ENCODE peak calls at places on chromosomes 7 and 10, in seven cellular contexts. F, M, E, P, D, A and R are unnamed samples.

GRCh38 chr7:79452495-79453265 is 787 bp downstream of the MAGI2 start:
- DNase-seq in D (peak), E (no peak), A (peak), P (peak), M (no peak), F (peak), R (no peak)

GRCh38 chr7:50781371-50781770 is 1.3 kb downstream of the GRB10 start:
- DNase-seq in M (no peak), A (no peak), P (peak), D (peak), F (no peak), E (no peak), R (no peak)

GRCh38 chr10:15451137-15452094 is 80.3 kb upstream of the FAM171A1 start:
- DNase-seq in A (no peak), F (no peak), P (no peak), D (no peak), E (no peak), M (no peak), R (no peak)

GRCh38 chr7:33982425-33982786 is 77.1 kb downstream of the BMPER start:
- DNase-seq in P (no peak), E (peak), A (no peak), D (no peak), M (no peak), F (peak), R (no peak)

GRCh38 chr10:17200885-17201164 is 647 bp downstream of the TRDMT1 start:
- DNase-seq in D (no peak), M (no peak), A (no peak), E (no peak), F (peak), P (peak), R (peak)

GRCh38 chr10:99329238-99329890 is at the start of gene CNNM1:
- DNase-seq in F (no peak), E (no peak), M (no peak), A (no peak), D (no peak), P (peak), R (no peak)

GRCh38 chr7:81929386-81929785 is 159.5 kb upstream of the HGF start:
- DNase-seq in F (no peak), M (no peak), A (no peak), E (no peak), P (no peak), D (no peak), R (no peak)

GRCh38 chr7:111012152-111012551 is 78.8 kb upstream of the LRRN3 start:
- DNase-seq in M (no peak), A (no peak), D (no peak), E (no peak), F (no peak), P (no peak), R (no peak)

GRCh38 chr10:90087197-90088007 is 386.0 kb downstream of the KIF20B start:
- DNase-seq in A (no peak), D (no peak), E (no peak), F (peak), P (no peak), M (peak), R (peak)

GRCh38 chr7:37643876-37644275 is 39.7 kb upstream of the GPR141 start:
- DNase-seq in M (no peak), A (no peak), D (no peak), P (no peak), E (peak), F (no peak), R (no peak)

GRCh38 chr7:146146866-146147265 is 30.3 kb downstream of the CNTNAP2 start:
- DNase-seq in M (no peak), A (no peak), F (peak), E (no peak), D (no peak), P (no peak), R (no peak)

GRCh38 chr7:147756290-147756689 is 834.3 kb upstream of the C7orf33 start:
- DNase-seq in D (no peak), F (no peak), P (no peak), E (no peak), M (no peak), A (no peak), R (no peak)

GRCh38 chr7:141369422-141369821 is 181.8 kb upstream of the AGK start:
- DNase-seq in D (no peak), A (peak), E (no peak), F (no peak), P (no peak), M (no peak), R (no peak)

GRCh38 chr10:71260622-71261325 is 48.4 kb downstream of the UNC5B start:
- DNase-seq in F (peak), D (no peak), P (no peak), E (no peak), A (no peak), M (no peak), R (no peak)

GRCh38 chr10:14163374-14164125 is 167.2 kb downstream of the FRMD4A start:
- DNase-seq in D (no peak), P (no peak), M (no peak), E (no peak), F (no peak), A (no peak), R (no peak)
- H3K4me3 ChIP-seq in D (no peak), P (no peak), M (no peak), E (no peak), F (no peak), A (no peak), R (no peak)

GRCh38 chr7:92634125-92634710 is 44.0 kb upstream of the FAM133B start:
- DNase-seq in D (no peak), A (no peak), F (no peak), M (no peak), P (no peak), E (no peak), R (peak)
- H3K4me3 ChIP-seq in D (no peak), A (no peak), F (no peak), M (no peak), P (no peak), E (no peak), R (no peak)

GRCh38 chr7:139035588-139036353 is at the start of gene ZC3HAV1L:
- DNase-seq in E (no peak), M (no peak), P (peak), F (peak), A (peak), D (peak), R (peak)
- H3K4me3 ChIP-seq in E (peak), M (peak), P (peak), F (peak), A (peak), D (peak), R (peak)

GRCh38 chr7:102916426-102916825 is 3.6 kb downstream of the LRRC17 start:
- DNase-seq in A (no peak), F (peak), E (no peak), M (no peak), D (no peak), P (no peak), R (no peak)

GRCh38 chr7:102914585-102914984 is 1.8 kb downstream of the LRRC17 start:
- DNase-seq in D (no peak), F (peak), E (no peak), A (no peak), P (peak), M (no peak), R (no peak)

GRCh38 chr7:102918865-102919264 is 6.1 kb downstream of the LRRC17 start:
- DNase-seq in P (no peak), D (no peak), F (no peak), E (no peak), M (no peak), A (no peak), R (no peak)

GRCh38 chr7:102917436-102918353 is 4.9 kb downstream of the LRRC17 start:
- DNase-seq in M (no peak), E (no peak), P (no peak), D (no peak), F (no peak), A (no peak), R (no peak)

GRCh38 chr7:102916881-102917280 is 4.1 kb downstream of the LRRC17 start:
- DNase-seq in F (peak), E (no peak), A (no peak), P (no peak), M (no peak), D (no peak), R (no peak)
- H3K4me3 ChIP-seq in F (no peak), E (no peak), A (no peak), P (no peak), M (no peak), D (no peak), R (no peak)

GRCh38 chr10:120077707-120078492 is 185.4 kb downstream of the SEC23IP start:
- DNase-seq in D (no peak), P (no peak), M (peak), A (no peak), E (no peak), F (no peak), R (peak)
- H3K4me3 ChIP-seq in D (no peak), P (no peak), M (no peak), A (no peak), E (no peak), F (no peak), R (no peak)

GRCh38 chr10:132961-133898 is 2.0 kb upstream of the ZMYND11 start:
- DNase-seq in M (no peak), A (no peak), F (peak), D (no peak), E (no peak), P (no peak), R (no peak)
- H3K4me3 ChIP-seq in M (peak), A (no peak), F (peak), D (no peak), E (no peak), P (no peak), R (no peak)

DNA sequence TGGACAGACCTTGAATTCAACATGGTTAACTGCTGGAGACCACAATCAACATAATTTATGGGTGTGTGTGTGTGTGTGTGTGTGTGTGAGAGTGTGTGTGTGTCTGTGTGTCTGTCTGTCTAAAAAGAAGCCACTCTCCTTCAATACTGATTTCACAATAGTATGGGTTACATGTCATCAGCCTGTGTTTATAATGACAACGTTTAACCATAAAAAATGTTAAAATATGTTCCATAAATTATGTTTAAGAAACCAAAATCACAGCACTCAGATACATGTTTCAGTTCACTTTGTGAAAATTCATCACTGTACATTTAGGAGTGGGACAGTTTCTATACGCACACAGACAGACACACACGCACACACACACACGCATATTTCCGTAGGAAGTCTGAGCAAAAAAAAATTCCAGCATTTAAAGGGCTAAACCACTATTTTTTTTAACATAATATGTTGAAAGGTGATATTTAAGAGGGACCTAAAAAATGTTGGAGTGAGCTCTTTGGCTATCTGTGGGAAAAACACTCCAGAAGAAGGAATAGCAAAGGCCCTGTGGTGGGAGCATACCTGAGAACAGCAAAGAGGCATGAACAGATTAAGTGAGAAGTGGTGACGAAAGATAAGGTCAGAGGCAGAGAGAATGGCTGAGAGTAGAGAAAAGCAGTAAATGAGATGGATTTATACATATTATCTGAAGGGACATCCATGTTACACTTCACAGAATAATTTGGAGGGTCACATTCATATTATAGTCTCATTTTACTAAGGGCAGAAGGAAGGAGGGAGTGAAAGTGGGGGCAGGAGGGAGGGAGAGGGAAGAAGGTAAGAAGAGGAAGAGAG is 10.9 kb downstream of the PDZD8 start:
- DNase-seq in M (no peak), F (no peak), P (no peak), A (no peak), D (no peak), E (no peak), R (no peak)
- H3K4me3 ChIP-seq in M (no peak), F (no peak), P (no peak), A (no peak), D (no peak), E (no peak), R (no peak)

DNA sequence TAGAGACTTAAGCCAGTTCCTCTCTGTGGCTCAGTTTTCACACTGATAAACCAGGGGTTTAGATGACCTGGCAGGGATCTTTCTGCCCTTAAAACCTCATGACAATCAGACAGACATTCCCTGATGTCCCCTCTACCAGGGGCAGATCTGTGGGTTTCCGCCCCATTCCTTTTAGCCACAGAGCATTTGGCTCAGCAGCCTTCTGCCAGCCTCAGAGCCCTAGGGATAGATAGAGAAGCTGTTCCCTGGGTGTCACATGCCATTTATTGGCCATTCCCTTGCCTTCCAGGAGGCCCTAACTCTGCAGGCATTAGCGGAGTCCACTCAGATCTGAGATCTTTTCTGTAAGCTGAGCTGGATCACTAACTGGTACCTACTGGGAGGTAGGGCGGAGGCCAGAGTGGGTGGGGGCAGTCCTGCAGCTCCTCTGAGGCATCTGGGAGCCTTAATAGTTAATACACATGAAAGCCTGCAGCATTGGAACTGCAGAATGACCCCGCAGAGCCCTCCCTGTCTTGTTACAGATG is 101.5 kb downstream of the ZMIZ1 start:
- DNase-seq in M (no peak), A (no peak), P (no peak), D (no peak), F (no peak), E (no peak), R (no peak)
- H3K4me3 ChIP-seq in M (no peak), A (no peak), P (no peak), D (no peak), F (no peak), E (no peak), R (no peak)